ENCODE peak calls at places on chromosome 20, in nine cellular contexts. One of them, this sample, is unnamed.

GRCh38 chr20:45293041-45294002 is 13.3 kb upstream of the RBPJL start:
- DNase-seq in naive B cell: peak
- DNase-seq in left lung: peak
- DNase-seq in activated CD4-positive, alpha-beta T cell treated with anti-CD3 and anti-CD28 coated beads, Interleukin-2, amount 50 U/mL, for 4 hours: peak
- DNase-seq in non-pigmented ciliary epithelial cell: no peak
- DNase-seq in EL: peak
- DNase-seq in neural progenitor cell: peak
- DNase-seq in iris pigment epithelial cell: peak
- DNase-seq in psoas muscle: peak
- DNase-seq in this sample: peak

GRCh38 chr20:58891076-58891685 is 38.7 kb downstream of the GNAS start:
- DNase-seq in iris pigment epithelial cell: peak
- DNase-seq in activated CD4-positive, alpha-beta T cell treated with anti-CD3 and anti-CD28 coated beads, Interleukin-2, amount 50 U/mL, for 4 hours: peak
- DNase-seq in non-pigmented ciliary epithelial cell: no peak
- DNase-seq in left lung: peak
- DNase-seq in psoas muscle: peak
- DNase-seq in naive B cell: peak
- DNase-seq in EL: peak
- DNase-seq in neural progenitor cell: peak
- DNase-seq in this sample: peak

GRCh38 chr20:57053798-57054552 is 212.5 kb downstream of the BMP7 start:
- DNase-seq in naive B cell: no peak
- DNase-seq in left lung: no peak
- DNase-seq in EL: no peak
- DNase-seq in iris pigment epithelial cell: no peak
- DNase-seq in psoas muscle: no peak
- DNase-seq in activated CD4-positive, alpha-beta T cell treated with anti-CD3 and anti-CD28 coated beads, Interleukin-2, amount 50 U/mL, for 4 hours: no peak
- DNase-seq in non-pigmented ciliary epithelial cell: no peak
- DNase-seq in neural progenitor cell: no peak
- DNase-seq in this sample: no peak

GRCh38 chr20:64245746-64246595 is 9.6 kb upstream of the PCMTD2 start:
- DNase-seq in non-pigmented ciliary epithelial cell: no peak
- DNase-seq in psoas muscle: no peak
- DNase-seq in iris pigment epithelial cell: no peak
- DNase-seq in naive B cell: no peak
- DNase-seq in EL: no peak
- DNase-seq in activated CD4-positive, alpha-beta T cell treated with anti-CD3 and anti-CD28 coated beads, Interleukin-2, amount 50 U/mL, for 4 hours: no peak
- DNase-seq in neural progenitor cell: no peak
- DNase-seq in left lung: no peak
- DNase-seq in this sample: no peak

GRCh38 chr20:10681466-10681865 is 7.7 kb upstream of the JAG1 start:
- DNase-seq in psoas muscle: no peak
- DNase-seq in naive B cell: no peak
- DNase-seq in EL: no peak
- DNase-seq in non-pigmented ciliary epithelial cell: no peak
- DNase-seq in neural progenitor cell: no peak
- DNase-seq in activated CD4-positive, alpha-beta T cell treated with anti-CD3 and anti-CD28 coated beads, Interleukin-2, amount 50 U/mL, for 4 hours: no peak
- DNase-seq in left lung: no peak
- DNase-seq in iris pigment epithelial cell: no peak
- DNase-seq in this sample: no peak

GRCh38 chr20:1119128-1119505 is 715 bp downstream of the PSMF1 start:
- DNase-seq in non-pigmented ciliary epithelial cell: no peak
- DNase-seq in activated CD4-positive, alpha-beta T cell treated with anti-CD3 and anti-CD28 coated beads, Interleukin-2, amount 50 U/mL, for 4 hours: no peak
- DNase-seq in psoas muscle: no peak
- DNase-seq in EL: no peak
- DNase-seq in neural progenitor cell: no peak
- DNase-seq in naive B cell: peak
- DNase-seq in left lung: no peak
- DNase-seq in iris pigment epithelial cell: no peak
- DNase-seq in this sample: no peak

GRCh38 chr20:44006578-44006977 is 91.9 kb downstream of the TOX2 start:
- DNase-seq in activated CD4-positive, alpha-beta T cell treated with anti-CD3 and anti-CD28 coated beads, Interleukin-2, amount 50 U/mL, for 4 hours: no peak
- DNase-seq in left lung: no peak
- DNase-seq in naive B cell: no peak
- DNase-seq in non-pigmented ciliary epithelial cell: no peak
- DNase-seq in neural progenitor cell: no peak
- DNase-seq in iris pigment epithelial cell: no peak
- DNase-seq in EL: no peak
- DNase-seq in psoas muscle: no peak
- DNase-seq in this sample: no peak

GRCh38 chr20:23340524-23340923 is 10.1 kb upstream of the NXT1 start:
- DNase-seq in left lung: no peak
- DNase-seq in iris pigment epithelial cell: peak
- DNase-seq in naive B cell: no peak
- DNase-seq in activated CD4-positive, alpha-beta T cell treated with anti-CD3 and anti-CD28 coated beads, Interleukin-2, amount 50 U/mL, for 4 hours: no peak
- DNase-seq in non-pigmented ciliary epithelial cell: no peak
- DNase-seq in EL: peak
- DNase-seq in psoas muscle: peak
- DNase-seq in neural progenitor cell: peak
- DNase-seq in this sample: peak

GRCh38 chr20:12252793-12253192 is 335.1 kb downstream of the BTBD3 start:
- DNase-seq in iris pigment epithelial cell: peak
- DNase-seq in psoas muscle: no peak
- DNase-seq in neural progenitor cell: no peak
- DNase-seq in EL: no peak
- DNase-seq in non-pigmented ciliary epithelial cell: no peak
- DNase-seq in naive B cell: no peak
- DNase-seq in left lung: no peak
- DNase-seq in activated CD4-positive, alpha-beta T cell treated with anti-CD3 and anti-CD28 coated beads, Interleukin-2, amount 50 U/mL, for 4 hours: no peak
- DNase-seq in this sample: no peak

GRCh38 chr20:3168079-3168828 is 5.1 kb downstream of the LZTS3 start:
- DNase-seq in iris pigment epithelial cell: no peak
- DNase-seq in neural progenitor cell: peak
- DNase-seq in activated CD4-positive, alpha-beta T cell treated with anti-CD3 and anti-CD28 coated beads, Interleukin-2, amount 50 U/mL, for 4 hours: no peak
- DNase-seq in left lung: peak
- DNase-seq in EL: no peak
- DNase-seq in non-pigmented ciliary epithelial cell: no peak
- DNase-seq in naive B cell: no peak
- DNase-seq in psoas muscle: no peak
- DNase-seq in this sample: no peak

GRCh38 chr20:63611646-63612045 is 15.3 kb downstream of the GMEB2 start:
- DNase-seq in left lung: peak
- DNase-seq in psoas muscle: no peak
- DNase-seq in EL: no peak
- DNase-seq in neural progenitor cell: no peak
- DNase-seq in non-pigmented ciliary epithelial cell: no peak
- DNase-seq in iris pigment epithelial cell: no peak
- DNase-seq in naive B cell: no peak
- DNase-seq in activated CD4-positive, alpha-beta T cell treated with anti-CD3 and anti-CD28 coated beads, Interleukin-2, amount 50 U/mL, for 4 hours: no peak
- DNase-seq in this sample: no peak

GRCh38 chr20:19633985-19634384 is 124.1 kb upstream of the RIN2 start:
- DNase-seq in EL: peak
- DNase-seq in non-pigmented ciliary epithelial cell: no peak
- DNase-seq in naive B cell: no peak
- DNase-seq in neural progenitor cell: no peak
- DNase-seq in iris pigment epithelial cell: peak
- DNase-seq in activated CD4-positive, alpha-beta T cell treated with anti-CD3 and anti-CD28 coated beads, Interleukin-2, amount 50 U/mL, for 4 hours: no peak
- DNase-seq in psoas muscle: no peak
- DNase-seq in left lung: no peak
- DNase-seq in this sample: no peak

GRCh38 chr20:57995381-57995977 is 233.0 kb downstream of the ANKRD60 start:
- DNase-seq in activated CD4-positive, alpha-beta T cell treated with anti-CD3 and anti-CD28 coated beads, Interleukin-2, amount 50 U/mL, for 4 hours: no peak
- DNase-seq in iris pigment epithelial cell: no peak
- DNase-seq in left lung: no peak
- DNase-seq in non-pigmented ciliary epithelial cell: no peak
- DNase-seq in naive B cell: no peak
- DNase-seq in EL: no peak
- DNase-seq in psoas muscle: no peak
- DNase-seq in neural progenitor cell: no peak
- DNase-seq in this sample: no peak

GRCh38 chr20:35008411-35009342 is 53.0 kb downstream of the MYH7B start:
- DNase-seq in activated CD4-positive, alpha-beta T cell treated with anti-CD3 and anti-CD28 coated beads, Interleukin-2, amount 50 U/mL, for 4 hours: no peak
- DNase-seq in left lung: no peak
- DNase-seq in EL: no peak
- DNase-seq in iris pigment epithelial cell: no peak
- DNase-seq in naive B cell: no peak
- DNase-seq in non-pigmented ciliary epithelial cell: no peak
- DNase-seq in psoas muscle: peak
- DNase-seq in neural progenitor cell: no peak
- DNase-seq in this sample: peak

GRCh38 chr20:17501701-17502100 is 29.5 kb downstream of the BFSP1 start:
- DNase-seq in psoas muscle: no peak
- DNase-seq in neural progenitor cell: no peak
- DNase-seq in naive B cell: no peak
- DNase-seq in iris pigment epithelial cell: no peak
- DNase-seq in EL: no peak
- DNase-seq in activated CD4-positive, alpha-beta T cell treated with anti-CD3 and anti-CD28 coated beads, Interleukin-2, amount 50 U/mL, for 4 hours: no peak
- DNase-seq in left lung: no peak
- DNase-seq in non-pigmented ciliary epithelial cell: no peak
- DNase-seq in this sample: no peak

GRCh38 chr20:51372176-51372803 is 170.2 kb downstream of the NFATC2 start:
- DNase-seq in naive B cell: peak
- DNase-seq in neural progenitor cell: peak
- DNase-seq in EL: peak
- DNase-seq in non-pigmented ciliary epithelial cell: no peak
- DNase-seq in iris pigment epithelial cell: peak
- DNase-seq in activated CD4-positive, alpha-beta T cell treated with anti-CD3 and anti-CD28 coated beads, Interleukin-2, amount 50 U/mL, for 4 hours: peak
- DNase-seq in psoas muscle: peak
- DNase-seq in left lung: no peak
- DNase-seq in this sample: peak

GRCh38 chr20:33664762-33665144 is 2.0 kb upstream of the ACTL10 start:
- DNase-seq in psoas muscle: no peak
- DNase-seq in iris pigment epithelial cell: peak
- DNase-seq in neural progenitor cell: no peak
- DNase-seq in activated CD4-positive, alpha-beta T cell treated with anti-CD3 and anti-CD28 coated beads, Interleukin-2, amount 50 U/mL, for 4 hours: no peak
- DNase-seq in naive B cell: no peak
- DNase-seq in non-pigmented ciliary epithelial cell: no peak
- DNase-seq in EL: no peak
- DNase-seq in left lung: no peak
- DNase-seq in this sample: no peak

GRCh38 chr20:59954718-59955117 is 3.5 kb upstream of the CDH26 start:
- DNase-seq in iris pigment epithelial cell: no peak
- DNase-seq in psoas muscle: no peak
- DNase-seq in non-pigmented ciliary epithelial cell: no peak
- DNase-seq in EL: no peak
- DNase-seq in left lung: no peak
- DNase-seq in activated CD4-positive, alpha-beta T cell treated with anti-CD3 and anti-CD28 coated beads, Interleukin-2, amount 50 U/mL, for 4 hours: no peak
- DNase-seq in neural progenitor cell: no peak
- DNase-seq in naive B cell: no peak
- DNase-seq in this sample: no peak

GRCh38 chr20:51354191-51354768 is 188.2 kb downstream of the NFATC2 start:
- DNase-seq in psoas muscle: peak
- DNase-seq in iris pigment epithelial cell: peak
- DNase-seq in naive B cell: no peak
- DNase-seq in activated CD4-positive, alpha-beta T cell treated with anti-CD3 and anti-CD28 coated beads, Interleukin-2, amount 50 U/mL, for 4 hours: no peak
- DNase-seq in EL: peak
- DNase-seq in non-pigmented ciliary epithelial cell: no peak
- DNase-seq in left lung: no peak
- DNase-seq in neural progenitor cell: no peak
- DNase-seq in this sample: no peak

GRCh38 chr20:44888226-44889103 is 3.0 kb downstream of the YWHAB start:
- DNase-seq in psoas muscle: no peak
- DNase-seq in non-pigmented ciliary epithelial cell: no peak
- DNase-seq in neural progenitor cell: no peak
- DNase-seq in EL: no peak
- DNase-seq in left lung: no peak
- DNase-seq in iris pigment epithelial cell: peak
- DNase-seq in activated CD4-positive, alpha-beta T cell treated with anti-CD3 and anti-CD28 coated beads, Interleukin-2, amount 50 U/mL, for 4 hours: no peak
- DNase-seq in naive B cell: no peak
- DNase-seq in this sample: no peak

GRCh38 chr20:33030569-33030968 is 879 bp upstream of the BPIFB6 start:
- DNase-seq in non-pigmented ciliary epithelial cell: no peak
- DNase-seq in activated CD4-positive, alpha-beta T cell treated with anti-CD3 and anti-CD28 coated beads, Interleukin-2, amount 50 U/mL, for 4 hours: no peak
- DNase-seq in naive B cell: no peak
- DNase-seq in neural progenitor cell: no peak
- DNase-seq in EL: no peak
- DNase-seq in psoas muscle: peak
- DNase-seq in left lung: no peak
- DNase-seq in iris pigment epithelial cell: no peak
- DNase-seq in this sample: no peak

GRCh38 chr20:1619861-1620444 is at the start of gene SIRPB1:
- DNase-seq in iris pigment epithelial cell: no peak
- DNase-seq in naive B cell: peak
- DNase-seq in psoas muscle: no peak
- DNase-seq in activated CD4-positive, alpha-beta T cell treated with anti-CD3 and anti-CD28 coated beads, Interleukin-2, amount 50 U/mL, for 4 hours: no peak
- DNase-seq in left lung: no peak
- DNase-seq in EL: no peak
- DNase-seq in neural progenitor cell: no peak
- DNase-seq in non-pigmented ciliary epithelial cell: no peak
- DNase-seq in this sample: no peak

GRCh38 chr20:56117350-56117749 is 112.0 kb upstream of the CBLN4 start:
- DNase-seq in psoas muscle: no peak
- DNase-seq in iris pigment epithelial cell: no peak
- DNase-seq in left lung: no peak
- DNase-seq in activated CD4-positive, alpha-beta T cell treated with anti-CD3 and anti-CD28 coated beads, Interleukin-2, amount 50 U/mL, for 4 hours: no peak
- DNase-seq in non-pigmented ciliary epithelial cell: no peak
- DNase-seq in neural progenitor cell: no peak
- DNase-seq in naive B cell: no peak
- DNase-seq in EL: no peak
- DNase-seq in this sample: no peak

GRCh38 chr20:19094959-19095541 is 117.4 kb upstream of the SLC24A3 start:
- DNase-seq in iris pigment epithelial cell: no peak
- DNase-seq in neural progenitor cell: no peak
- DNase-seq in activated CD4-positive, alpha-beta T cell treated with anti-CD3 and anti-CD28 coated beads, Interleukin-2, amount 50 U/mL, for 4 hours: no peak
- DNase-seq in naive B cell: no peak
- DNase-seq in left lung: no peak
- DNase-seq in EL: no peak
- DNase-seq in psoas muscle: no peak
- DNase-seq in non-pigmented ciliary epithelial cell: no peak
- DNase-seq in this sample: no peak

GRCh38 chr20:56504373-56505005 is 20.1 kb upstream of the FAM209A start:
- DNase-seq in psoas muscle: no peak
- DNase-seq in activated CD4-positive, alpha-beta T cell treated with anti-CD3 and anti-CD28 coated beads, Interleukin-2, amount 50 U/mL, for 4 hours: peak
- DNase-seq in neural progenitor cell: peak
- DNase-seq in non-pigmented ciliary epithelial cell: no peak
- DNase-seq in iris pigment epithelial cell: no peak
- DNase-seq in naive B cell: no peak
- DNase-seq in EL: peak
- DNase-seq in left lung: no peak
- DNase-seq in this sample: no peak

GRCh38 chr20:32539817-32540675 is 45.1 kb downstream of the NOL4L start:
- DNase-seq in psoas muscle: no peak
- DNase-seq in left lung: peak
- DNase-seq in naive B cell: no peak
- DNase-seq in iris pigment epithelial cell: no peak
- DNase-seq in neural progenitor cell: no peak
- DNase-seq in activated CD4-positive, alpha-beta T cell treated with anti-CD3 and anti-CD28 coated beads, Interleukin-2, amount 50 U/mL, for 4 hours: peak
- DNase-seq in non-pigmented ciliary epithelial cell: no peak
- DNase-seq in EL: no peak
- DNase-seq in this sample: no peak

GRCh38 chr20:36093025-36093803 is 61.3 kb upstream of the EPB41L1 start:
- DNase-seq in neural progenitor cell: peak
- DNase-seq in non-pigmented ciliary epithelial cell: no peak
- DNase-seq in naive B cell: peak
- DNase-seq in psoas muscle: peak
- DNase-seq in activated CD4-positive, alpha-beta T cell treated with anti-CD3 and anti-CD28 coated beads, Interleukin-2, amount 50 U/mL, for 4 hours: peak
- DNase-seq in iris pigment epithelial cell: peak
- DNase-seq in left lung: peak
- DNase-seq in EL: peak
- DNase-seq in this sample: peak

GRCh38 chr20:58010186-58010585 is 218.3 kb downstream of the ANKRD60 start:
- DNase-seq in left lung: no peak
- DNase-seq in non-pigmented ciliary epithelial cell: no peak
- DNase-seq in activated CD4-positive, alpha-beta T cell treated with anti-CD3 and anti-CD28 coated beads, Interleukin-2, amount 50 U/mL, for 4 hours: no peak
- DNase-seq in iris pigment epithelial cell: no peak
- DNase-seq in psoas muscle: no peak
- DNase-seq in naive B cell: no peak
- DNase-seq in neural progenitor cell: no peak
- DNase-seq in EL: no peak
- DNase-seq in this sample: no peak

GRCh38 chr20:63821824-63822223 is 9.2 kb downstream of the ZBTB46 start:
- DNase-seq in neural progenitor cell: no peak
- DNase-seq in non-pigmented ciliary epithelial cell: no peak
- DNase-seq in left lung: no peak
- DNase-seq in EL: no peak
- DNase-seq in naive B cell: no peak
- DNase-seq in activated CD4-positive, alpha-beta T cell treated with anti-CD3 and anti-CD28 coated beads, Interleukin-2, amount 50 U/mL, for 4 hours: no peak
- DNase-seq in psoas muscle: no peak
- DNase-seq in iris pigment epithelial cell: no peak
- DNase-seq in this sample: no peak

GRCh38 chr20:61128701-61129655 is 123.1 kb upstream of the CDH4 start:
- DNase-seq in EL: no peak
- DNase-seq in psoas muscle: no peak
- DNase-seq in iris pigment epithelial cell: no peak
- DNase-seq in neural progenitor cell: no peak
- DNase-seq in non-pigmented ciliary epithelial cell: no peak
- DNase-seq in left lung: no peak
- DNase-seq in naive B cell: no peak
- DNase-seq in activated CD4-positive, alpha-beta T cell treated with anti-CD3 and anti-CD28 coated beads, Interleukin-2, amount 50 U/mL, for 4 hours: no peak
- DNase-seq in this sample: no peak

GRCh38 chr20:47195573-47195972 is 160.9 kb downstream of the ZMYND8 start:
- DNase-seq in psoas muscle: peak
- DNase-seq in iris pigment epithelial cell: no peak
- DNase-seq in neural progenitor cell: no peak
- DNase-seq in naive B cell: no peak
- DNase-seq in activated CD4-positive, alpha-beta T cell treated with anti-CD3 and anti-CD28 coated beads, Interleukin-2, amount 50 U/mL, for 4 hours: no peak
- DNase-seq in EL: no peak
- DNase-seq in non-pigmented ciliary epithelial cell: no peak
- DNase-seq in left lung: no peak
- DNase-seq in this sample: no peak

This sample was measured in head of caudate nucleus.